ENCODE peak calls at places on chromosomes 11 and 22, in eight cellular contexts. One of them, this sample, is unnamed. For H3K4me1, the result is how much of the 10 kb centered on the place peaks cover.

GRCh38 chr22:43004362-43005035 is 10.4 kb downstream of the PACSIN2 start:
- DNase-seq in CD8-positive, alpha-beta memory T cell: no peak
- DNase-seq in IMR-90: no peak
- DNase-seq in heart right ventricle: no peak
- DNase-seq in neuronal stem cell: no peak
- DNase-seq in GM23248: peak
- DNase-seq in tibial nerve: no peak
- DNase-seq in HepG2: peak
- DNase-seq in this sample: no peak

GRCh38 chr11:2578006-2578933 is 121.5 kb downstream of the KCNQ1OT1 start:
- DNase-seq in CD8-positive, alpha-beta memory T cell: no peak
- DNase-seq in neuronal stem cell: no peak
- DNase-seq in IMR-90: no peak
- DNase-seq in GM23248: no peak
- DNase-seq in heart right ventricle: no peak
- DNase-seq in HepG2: no peak
- DNase-seq in tibial nerve: peak
- DNase-seq in this sample: peak

GRCh38 chr22:48372395-48372794 is 1455.3 kb downstream of the BRD1 start:
- DNase-seq in heart right ventricle: no peak
- DNase-seq in HepG2: no peak
- DNase-seq in GM23248: no peak
- DNase-seq in CD8-positive, alpha-beta memory T cell: no peak
- DNase-seq in tibial nerve: no peak
- DNase-seq in neuronal stem cell: no peak
- DNase-seq in IMR-90: no peak
- DNase-seq in this sample: no peak

GRCh38 chr11:30174265-30175022 is 56.4 kb upstream of the FSHB start:
- DNase-seq in GM23248: no peak
- DNase-seq in heart right ventricle: no peak
- DNase-seq in tibial nerve: no peak
- DNase-seq in CD8-positive, alpha-beta memory T cell: no peak
- DNase-seq in neuronal stem cell: no peak
- DNase-seq in IMR-90: no peak
- DNase-seq in HepG2: no peak
- DNase-seq in this sample: no peak

GRCh38 chr11:12201016-12201985 is 90.9 kb downstream of the MICAL2 start:
- DNase-seq in IMR-90: peak
- DNase-seq in neuronal stem cell: no peak
- DNase-seq in heart right ventricle: peak
- DNase-seq in GM23248: peak
- DNase-seq in CD8-positive, alpha-beta memory T cell: no peak
- DNase-seq in HepG2: peak
- DNase-seq in tibial nerve: no peak
- DNase-seq in this sample: peak

GRCh38 chr22:46791201-46791731 is 28.8 kb downstream of the TBC1D22A start:
- DNase-seq in tibial nerve: no peak
- DNase-seq in GM23248: peak
- DNase-seq in CD8-positive, alpha-beta memory T cell: peak
- DNase-seq in IMR-90: peak
- DNase-seq in heart right ventricle: peak
- DNase-seq in HepG2: no peak
- DNase-seq in neuronal stem cell: no peak
- DNase-seq in this sample: no peak

GRCh38 chr22:38706885-38707180 is 1.1 kb downstream of the GTPBP1 start:
- DNase-seq in heart right ventricle: no peak
- DNase-seq in neuronal stem cell: no peak
- DNase-seq in HepG2: no peak
- DNase-seq in tibial nerve: no peak
- DNase-seq in CD8-positive, alpha-beta memory T cell: no peak
- DNase-seq in IMR-90: no peak
- DNase-seq in GM23248: peak
- DNase-seq in this sample: no peak

GRCh38 chr22:42214625-42215415 is 55.6 kb downstream of the TCF20 start:
- DNase-seq in HepG2: no peak
- DNase-seq in GM23248: no peak
- DNase-seq in tibial nerve: no peak
- DNase-seq in IMR-90: no peak
- DNase-seq in CD8-positive, alpha-beta memory T cell: no peak
- DNase-seq in heart right ventricle: peak
- DNase-seq in neuronal stem cell: no peak
- DNase-seq in this sample: no peak

GRCh38 chr11:86247608-86248007 is 3.1 kb downstream of the EED start:
- DNase-seq in IMR-90: no peak
- DNase-seq in CD8-positive, alpha-beta memory T cell: no peak
- DNase-seq in neuronal stem cell: no peak
- DNase-seq in heart right ventricle: no peak
- DNase-seq in GM23248: no peak
- DNase-seq in tibial nerve: no peak
- DNase-seq in HepG2: no peak
- DNase-seq in this sample: no peak

GRCh38 chr11:117180661-117181585 is 2.4 kb downstream of the SIDT2 start:
- DNase-seq in neuronal stem cell: peak
- DNase-seq in GM23248: peak
- DNase-seq in tibial nerve: peak
- DNase-seq in CD8-positive, alpha-beta memory T cell: peak
- DNase-seq in heart right ventricle: peak
- DNase-seq in IMR-90: peak
- DNase-seq in HepG2: peak
- DNase-seq in this sample: peak

GRCh38 chr11:67022341-67022933 is 497 bp upstream of the SYT12 start:
- DNase-seq in IMR-90: peak
- DNase-seq in tibial nerve: no peak
- DNase-seq in HepG2: no peak
- DNase-seq in CD8-positive, alpha-beta memory T cell: no peak
- DNase-seq in heart right ventricle: peak
- DNase-seq in neuronal stem cell: no peak
- DNase-seq in GM23248: peak
- DNase-seq in this sample: no peak

GRCh38 chr11:97332271-97332670 is 942.5 kb downstream of the JRKL start:
- DNase-seq in GM23248: no peak
- DNase-seq in HepG2: no peak
- DNase-seq in IMR-90: no peak
- DNase-seq in tibial nerve: no peak
- DNase-seq in neuronal stem cell: no peak
- DNase-seq in heart right ventricle: no peak
- DNase-seq in CD8-positive, alpha-beta memory T cell: no peak
- DNase-seq in this sample: no peak

GRCh38 chr11:24295360-24295759 is 201.5 kb upstream of the LUZP2 start:
- DNase-seq in GM23248: no peak
- DNase-seq in tibial nerve: no peak
- DNase-seq in heart right ventricle: no peak
- DNase-seq in neuronal stem cell: no peak
- DNase-seq in HepG2: no peak
- DNase-seq in IMR-90: peak
- DNase-seq in CD8-positive, alpha-beta memory T cell: no peak
- DNase-seq in this sample: no peak

GRCh38 chr11:67600324-67601029 is 6.3 kb upstream of the NDUFV1 start:
- DNase-seq in heart right ventricle: no peak
- DNase-seq in GM23248: no peak
- DNase-seq in IMR-90: no peak
- DNase-seq in CD8-positive, alpha-beta memory T cell: no peak
- DNase-seq in tibial nerve: no peak
- DNase-seq in neuronal stem cell: no peak
- DNase-seq in HepG2: no peak
- DNase-seq in this sample: no peak

GRCh38 chr11:120900642-120901041 is 123.3 kb upstream of the TBCEL start:
- DNase-seq in CD8-positive, alpha-beta memory T cell: no peak
- DNase-seq in tibial nerve: no peak
- DNase-seq in IMR-90: no peak
- DNase-seq in neuronal stem cell: no peak
- DNase-seq in GM23248: no peak
- DNase-seq in heart right ventricle: no peak
- DNase-seq in HepG2: no peak
- DNase-seq in this sample: no peak

GRCh38 chr11:119180729-119181676 is 4.3 kb upstream of the NHERF4 start:
- DNase-seq in CD8-positive, alpha-beta memory T cell: no peak
- DNase-seq in IMR-90: no peak
- DNase-seq in HepG2: no peak
- DNase-seq in neuronal stem cell: no peak
- DNase-seq in tibial nerve: no peak
- DNase-seq in heart right ventricle: no peak
- DNase-seq in GM23248: no peak
- DNase-seq in this sample: no peak

GRCh38 chr11:67732045-67732787 is 57.8 kb upstream of the ALDH3B2 start:
- DNase-seq in CD8-positive, alpha-beta memory T cell: peak
- DNase-seq in IMR-90: no peak
- DNase-seq in HepG2: no peak
- DNase-seq in neuronal stem cell: no peak
- DNase-seq in GM23248: peak
- DNase-seq in heart right ventricle: no peak
- DNase-seq in tibial nerve: no peak
- DNase-seq in this sample: no peak

GRCh38 chr11:14607713-14608112 is 35.9 kb upstream of the PDE3B start:
- DNase-seq in IMR-90: no peak
- DNase-seq in tibial nerve: no peak
- DNase-seq in HepG2: no peak
- DNase-seq in heart right ventricle: no peak
- DNase-seq in GM23248: no peak
- DNase-seq in CD8-positive, alpha-beta memory T cell: no peak
- DNase-seq in neuronal stem cell: no peak
- DNase-seq in this sample: no peak

GRCh38 chr22:37599161-37599560 is 9.5 kb upstream of the GGA1 start:
- DNase-seq in neuronal stem cell: no peak
- DNase-seq in heart right ventricle: peak
- DNase-seq in GM23248: no peak
- DNase-seq in tibial nerve: no peak
- DNase-seq in IMR-90: no peak
- DNase-seq in HepG2: no peak
- DNase-seq in CD8-positive, alpha-beta memory T cell: no peak
- DNase-seq in this sample: no peak

GRCh38 chr22:50503475-50504145 is 3.9 kb downstream of the LMF2 start:
- DNase-seq in CD8-positive, alpha-beta memory T cell: no peak
- DNase-seq in GM23248: no peak
- DNase-seq in heart right ventricle: no peak
- DNase-seq in IMR-90: no peak
- DNase-seq in HepG2: no peak
- DNase-seq in tibial nerve: no peak
- DNase-seq in neuronal stem cell: no peak
- DNase-seq in this sample: no peak

GRCh38 chr22:22687638-22688500 is 43.5 kb downstream of the GGTLC2 start:
- DNase-seq in GM23248: peak
- DNase-seq in IMR-90: peak
- DNase-seq in HepG2: peak
- DNase-seq in neuronal stem cell: peak
- DNase-seq in CD8-positive, alpha-beta memory T cell: no peak
- DNase-seq in heart right ventricle: peak
- DNase-seq in tibial nerve: no peak
- DNase-seq in this sample: no peak
- H3K4me3 ChIP-seq in GM23248: no peak
- H3K4me3 ChIP-seq in IMR-90: no peak
- H3K4me3 ChIP-seq in HepG2: no peak
- H3K4me3 ChIP-seq in neuronal stem cell: no peak
- H3K4me3 ChIP-seq in CD8-positive, alpha-beta memory T cell: no peak
- H3K4me3 ChIP-seq in heart right ventricle: no peak
- H3K4me3 ChIP-seq in tibial nerve: no peak
- H3K4me3 ChIP-seq in this sample: no peak

DNA sequence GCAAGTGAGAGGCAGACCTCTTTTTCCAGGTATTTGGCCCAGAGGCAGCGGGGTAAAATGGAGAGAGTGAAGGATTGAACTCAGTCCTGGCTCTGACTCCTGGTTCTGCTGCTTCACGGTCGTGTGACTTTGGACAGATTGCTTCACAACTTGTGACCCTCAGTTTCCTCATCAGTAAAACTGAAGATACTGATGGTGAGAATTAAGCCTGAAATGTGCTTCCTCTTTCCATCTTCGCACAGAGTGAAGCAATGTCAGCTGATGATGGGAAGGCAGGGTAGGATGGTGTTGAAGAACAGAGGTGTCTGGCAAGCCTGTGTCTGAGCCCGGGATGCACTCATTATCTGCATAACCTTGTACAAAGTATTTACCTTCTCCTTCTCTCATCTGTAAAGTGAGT is 59.0 kb downstream of the UBASH3B start:
- DNase-seq in HepG2: no peak
- DNase-seq in GM23248: no peak
- DNase-seq in heart right ventricle: no peak
- DNase-seq in neuronal stem cell: no peak
- DNase-seq in CD8-positive, alpha-beta memory T cell: no peak
- DNase-seq in IMR-90: no peak
- DNase-seq in tibial nerve: no peak
- DNase-seq in this sample: no peak
- H3K27ac ChIP-seq in HepG2: no peak
- H3K27ac ChIP-seq in GM23248: no peak
- H3K27ac ChIP-seq in heart right ventricle: no peak
- H3K27ac ChIP-seq in neuronal stem cell: no peak
- H3K27ac ChIP-seq in CD8-positive, alpha-beta memory T cell: no peak
- H3K27ac ChIP-seq in IMR-90: no peak
- H3K27ac ChIP-seq in tibial nerve: no peak
- H3K27ac ChIP-seq in this sample: no peak

GRCh38 chr11:128709402-128709801 is 15.5 kb downstream of the FLI1 start:
- DNase-seq in IMR-90: peak
- DNase-seq in HepG2: peak
- DNase-seq in tibial nerve: no peak
- DNase-seq in CD8-positive, alpha-beta memory T cell: no peak
- DNase-seq in heart right ventricle: peak
- DNase-seq in GM23248: peak
- DNase-seq in neuronal stem cell: no peak
- DNase-seq in this sample: no peak
- H3K4me1 ChIP-seq in IMR-90: under half
- H3K4me1 ChIP-seq in HepG2: under half
- H3K4me1 ChIP-seq in tibial nerve: under half
- H3K4me1 ChIP-seq in CD8-positive, alpha-beta memory T cell: half or more
- H3K4me1 ChIP-seq in heart right ventricle: half or more
- H3K4me1 ChIP-seq in GM23248: half or more
- H3K4me1 ChIP-seq in neuronal stem cell: under half
- H3K4me1 ChIP-seq in this sample: under half

GRCh38 chr11:28757725-28758515 is 649.7 kb downstream of the METTL15 start:
- DNase-seq in CD8-positive, alpha-beta memory T cell: no peak
- DNase-seq in HepG2: no peak
- DNase-seq in GM23248: peak
- DNase-seq in tibial nerve: no peak
- DNase-seq in neuronal stem cell: no peak
- DNase-seq in IMR-90: peak
- DNase-seq in heart right ventricle: no peak
- DNase-seq in this sample: no peak
- H3K4me3 ChIP-seq in CD8-positive, alpha-beta memory T cell: no peak
- H3K4me3 ChIP-seq in HepG2: no peak
- H3K4me3 ChIP-seq in GM23248: peak
- H3K4me3 ChIP-seq in tibial nerve: no peak
- H3K4me3 ChIP-seq in neuronal stem cell: no peak
- H3K4me3 ChIP-seq in IMR-90: no peak
- H3K4me3 ChIP-seq in heart right ventricle: no peak
- H3K4me3 ChIP-seq in this sample: no peak

GRCh38 chr11:112932593-112932992 is 28.6 kb upstream of the NCAM1 start:
- DNase-seq in IMR-90: no peak
- DNase-seq in tibial nerve: no peak
- DNase-seq in GM23248: no peak
- DNase-seq in neuronal stem cell: no peak
- DNase-seq in heart right ventricle: no peak
- DNase-seq in CD8-positive, alpha-beta memory T cell: no peak
- DNase-seq in HepG2: no peak
- DNase-seq in this sample: no peak
- H3K27ac ChIP-seq in IMR-90: no peak
- H3K27ac ChIP-seq in tibial nerve: no peak
- H3K27ac ChIP-seq in GM23248: no peak
- H3K27ac ChIP-seq in neuronal stem cell: no peak
- H3K27ac ChIP-seq in heart right ventricle: no peak
- H3K27ac ChIP-seq in CD8-positive, alpha-beta memory T cell: no peak
- H3K27ac ChIP-seq in HepG2: no peak
- H3K27ac ChIP-seq in this sample: no peak